ENCODE peak calls at places on chromosomes 1 and 21, in seven cellular contexts. Y is A549, X is PC-9, P is transverse colon, T is neural crest cell, I is AG10803, O is pancreas. L is an unnamed sample.

GRCh38 chr1:165481820-165482532 is 37.0 kb upstream of the RXRG start:
- DNase-seq in P (peak; percentile 12), O (no peak), X (peak; percentile 1), I (peak; percentile 82), Y (peak; percentile 47), T (no peak), L (peak; percentile 63)

GRCh38 chr1:234106032-234106431 is 201.6 kb downstream of the SLC35F3 start:
- DNase-seq in I (no peak), X (no peak), Y (no peak), O (no peak), P (no peak), T (no peak), L (no peak)

GRCh38 chr1:234906654-234907053 is 222.0 kb downstream of the TOMM20 start:
- DNase-seq in Y (no peak), X (no peak), I (no peak), P (no peak), T (no peak), O (no peak), L (no peak)

GRCh38 chr21:41881051-41881450 is 1.9 kb upstream of the PRDM15 start:
- DNase-seq in P (no peak), X (no peak), Y (no peak), O (no peak), T (no peak), I (no peak), L (no peak)

GRCh38 chr1:55813619-55814018 is 598.5 kb upstream of the USP24 start:
- DNase-seq in I (peak; percentile 94), Y (no peak), P (peak; percentile 56), T (no peak), X (peak; percentile 9), O (no peak), L (no peak)

GRCh38 chr1:187275346-187275745 is 446.6 kb downstream of the PLA2G4A start:
- DNase-seq in X (no peak), P (no peak), T (no peak), Y (no peak), I (no peak), O (no peak), L (no peak)

GRCh38 chr1:50251592-50252165 is 143.0 kb downstream of the ELAVL4 start:
- DNase-seq in T (no peak), O (peak; percentile 6), I (no peak), X (no peak), P (no peak), Y (no peak), L (no peak)

GRCh38 chr1:161367684-161368398 is at the start of gene CFAP126:
- DNase-seq in I (peak; percentile 62), T (peak; percentile 19), O (peak; percentile 86), Y (peak; percentile 73), P (peak; percentile 38), X (peak; percentile 58), L (peak; percentile 77)

GRCh38 chr1:37177230-37177864 is 143.0 kb upstream of the GRIK3 start:
- DNase-seq in I (peak; percentile 5), P (peak; percentile 13), X (peak; percentile 40), O (no peak), T (peak; percentile 40), Y (peak; percentile 14), L (peak; percentile 55)

GRCh38 chr1:27349784-27350672 is 8.2 kb downstream of the SYTL1 start:
- DNase-seq in O (peak; percentile 55), X (no peak), P (peak; percentile 72), T (peak; percentile 48), I (peak; percentile 55), Y (peak; percentile 70), L (peak; percentile 69)

GRCh38 chr1:74205236-74205635 is 7.2 kb downstream of the FPGT start:
- DNase-seq in I (peak; percentile 69), P (no peak), Y (no peak), X (no peak), O (no peak), T (no peak), L (no peak)

GRCh38 chr1:26697978-26698849 is 2.4 kb downstream of the ARID1A start:
- DNase-seq in I (peak; percentile 97), Y (peak; percentile 58), X (peak; percentile 35), P (peak; percentile 40), T (peak; percentile 8), O (peak; percentile 42), L (peak; percentile 88)

GRCh38 chr1:17717595-17717994 is 37.5 kb upstream of the ACTL8 start:
- DNase-seq in X (no peak), I (no peak), T (no peak), Y (no peak), P (no peak), O (no peak), L (no peak)

GRCh38 chr1:2351723-2352122 is 39.6 kb downstream of the MORN1 start:
- DNase-seq in X (no peak), I (no peak), O (no peak), Y (no peak), P (no peak), T (no peak), L (no peak)

GRCh38 chr1:106721779-106722178 is 334.7 kb upstream of the PRMT6 start:
- DNase-seq in P (no peak), I (no peak), O (no peak), T (no peak), X (no peak), Y (no peak), L (no peak)

GRCh38 chr1:43529206-43529731 is 1.4 kb upstream of the PTPRF start:
- DNase-seq in T (peak; percentile 93), O (peak; percentile 75), P (peak; percentile 89), I (peak; percentile 86), X (peak; percentile 82), Y (peak; percentile 69), L (peak; percentile 88)

GRCh38 chr1:37055631-37056030 is 21.3 kb upstream of the GRIK3 start:
- DNase-seq in O (no peak), P (no peak), Y (no peak), X (no peak), T (no peak), I (no peak), L (no peak)

GRCh38 chr1:247409869-247410544 is 6.0 kb upstream of the NLRP3 start:
- DNase-seq in I (no peak), T (no peak), Y (no peak), P (no peak), O (no peak), X (no peak), L (no peak)

GRCh38 chr1:223242382-223242955 is 99.4 kb upstream of the TLR5 start:
- DNase-seq in O (no peak), P (no peak), I (peak; percentile 31), T (no peak), Y (no peak), X (no peak), L (no peak)

GRCh38 chr1:12177156-12177998 is 10.6 kb downstream of the TNFRSF1B start:
- DNase-seq in Y (no peak), T (no peak), I (no peak), P (no peak), O (no peak), X (no peak), L (no peak)

GRCh38 chr1:212310383-212310782 is 25.2 kb downstream of the PPP2R5A start:
- DNase-seq in P (no peak), Y (no peak), X (no peak), I (no peak), O (no peak), T (no peak), L (no peak)

GRCh38 chr1:93678491-93678890 is 3.1 kb downstream of the BCAR3 start:
- DNase-seq in I (no peak), X (no peak), P (no peak), O (no peak), T (no peak), Y (no peak), L (no peak)

GRCh38 chr1:116496380-116496779 is 74.4 kb downstream of the CD58 start:
- DNase-seq in T (no peak), X (no peak), Y (no peak), I (peak; percentile 79), O (no peak), P (no peak), L (peak; percentile 55)

GRCh38 chr1:229621663-229622062 is 4.3 kb downstream of the TAF5L start:
- DNase-seq in T (no peak), P (no peak), I (peak; percentile 26), O (no peak), Y (no peak), X (no peak), L (no peak)

GRCh38 chr1:29633271-29633615 is 396.9 kb downstream of the PTPRU start:
- DNase-seq in Y (no peak), X (no peak), I (no peak), P (no peak), O (no peak), T (no peak), L (no peak)

GRCh38 chr1:117267232-117267774 is 56.6 kb upstream of the VTCN1 start:
- DNase-seq in P (no peak), T (no peak), Y (no peak), O (no peak), I (no peak), X (peak; percentile 35), L (no peak)

GRCh38 chr1:8176279-8176678 is 141.6 kb upstream of the SLC45A1 start:
- DNase-seq in X (no peak), O (no peak), T (no peak), P (no peak), I (no peak), Y (no peak), L (no peak)

DNA sequence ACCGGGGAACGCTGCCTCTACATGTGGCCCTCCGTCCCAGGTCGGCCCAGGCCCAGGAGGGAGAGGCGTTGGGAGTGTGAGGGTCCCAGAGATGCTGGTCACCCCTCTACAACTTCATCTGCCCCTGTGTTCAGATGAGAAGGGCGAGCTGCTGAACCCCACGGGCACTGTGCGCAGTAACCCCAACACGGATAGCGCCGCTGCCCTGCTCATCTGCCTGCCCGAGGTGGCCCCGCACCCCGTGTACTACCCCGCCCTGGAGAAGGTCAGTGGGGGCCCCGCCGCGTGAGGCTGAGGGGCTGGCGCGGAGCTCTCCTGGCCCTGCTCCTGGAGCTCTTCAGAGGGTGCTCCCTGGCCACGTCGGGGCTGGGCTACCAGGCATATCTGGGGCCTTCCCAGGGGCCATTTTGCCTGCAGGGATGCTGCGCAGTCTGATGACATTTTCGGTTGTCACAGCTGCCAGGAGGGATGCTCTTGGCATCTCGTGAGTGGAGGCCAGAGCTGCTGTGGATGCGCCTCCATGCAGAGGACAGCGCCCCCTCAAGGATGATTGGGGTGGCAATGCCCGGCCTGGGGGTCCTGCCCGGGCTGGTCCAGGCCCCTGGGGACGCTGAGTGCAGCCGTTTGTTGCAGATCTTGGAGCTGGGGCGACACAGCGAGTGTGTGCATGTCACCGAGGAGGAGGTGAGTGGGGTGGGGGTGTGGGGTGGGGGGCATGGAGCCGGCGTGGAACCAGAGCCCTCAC is 68.6 kb downstream of the PIK3CD start:
- DNase-seq in T (no peak), X (no peak), I (no peak), O (no peak), P (no peak), Y (no peak), L (no peak)
- TF ChIP-seq CTCF in T (no peak), X (no peak), I (no peak), O (no peak), P (no peak), Y (no peak), L (no peak)

GRCh38 chr1:163188947-163189346 is 13.8 kb downstream of the RGS5 start:
- DNase-seq in X (no peak), T (no peak), P (no peak), I (no peak), O (no peak), Y (no peak), L (no peak)
- TF ChIP-seq CTCF in X (no peak), T (no peak), P (no peak), I (no peak), O (no peak), Y (no peak), L (no peak)

GRCh38 chr1:54510715-54511270 is 37.2 kb upstream of the ACOT11 start:
- DNase-seq in T (no peak), Y (no peak), X (no peak), I (no peak), P (no peak), O (no peak), L (no peak)
- TF ChIP-seq CTCF in T (no peak), Y (no peak), X (no peak), I (no peak), P (no peak), O (no peak), L (peak; percentile 9)

GRCh38 chr1:181930187-181930586 is 131.3 kb downstream of the ZNF648 start:
- DNase-seq in X (no peak), O (no peak), P (no peak), T (no peak), I (no peak), Y (no peak), L (no peak)
- TF ChIP-seq CTCF in X (no peak), O (no peak), P (no peak), T (no peak), I (no peak), Y (no peak), L (no peak)